ENCODE peak calls at places on chromosomes 4 and X, in seven cellular contexts. One of them, this sample, is unnamed.

GRCh38 chrX:40883021-40883619 is 147.8 kb upstream of the MED14 start:
- DNase-seq in body of pancreas: no peak
- DNase-seq in HCT116: no peak
- DNase-seq in lower leg skin: no peak
- DNase-seq in IMR-90: no peak
- DNase-seq in cardiac muscle cell: no peak
- DNase-seq in astrocyte: no peak
- DNase-seq in this sample: no peak

GRCh38 chrX:34638116-34638515 is 19.0 kb downstream of the TMEM47 start:
- DNase-seq in body of pancreas: no peak
- DNase-seq in HCT116: no peak
- DNase-seq in astrocyte: no peak
- DNase-seq in lower leg skin: no peak
- DNase-seq in IMR-90: peak
- DNase-seq in cardiac muscle cell: peak
- DNase-seq in this sample: peak

GRCh38 chr4:53019485-53020382 is 157.6 kb downstream of the RASL11B start:
- DNase-seq in astrocyte: peak
- DNase-seq in HCT116: no peak
- DNase-seq in lower leg skin: no peak
- DNase-seq in IMR-90: peak
- DNase-seq in cardiac muscle cell: no peak
- DNase-seq in body of pancreas: no peak
- DNase-seq in this sample: peak

GRCh38 chr4:20543131-20543530 is 157.1 kb upstream of the PACRGL start:
- DNase-seq in lower leg skin: no peak
- DNase-seq in cardiac muscle cell: no peak
- DNase-seq in body of pancreas: no peak
- DNase-seq in IMR-90: no peak
- DNase-seq in astrocyte: no peak
- DNase-seq in HCT116: no peak
- DNase-seq in this sample: no peak

GRCh38 chr4:41963105-41963504 is 18.5 kb upstream of the DCAF4L1 start:
- DNase-seq in IMR-90: peak
- DNase-seq in cardiac muscle cell: peak
- DNase-seq in HCT116: peak
- DNase-seq in astrocyte: peak
- DNase-seq in lower leg skin: no peak
- DNase-seq in body of pancreas: no peak
- DNase-seq in this sample: peak

GRCh38 chr4:55458164-55458563 is 62.4 kb downstream of the TMEM165 start:
- DNase-seq in cardiac muscle cell: no peak
- DNase-seq in IMR-90: peak
- DNase-seq in body of pancreas: no peak
- DNase-seq in astrocyte: peak
- DNase-seq in lower leg skin: no peak
- DNase-seq in HCT116: no peak
- DNase-seq in this sample: no peak

GRCh38 chr4:112888617-112889016 is 160.8 kb upstream of the ANK2 start:
- DNase-seq in body of pancreas: no peak
- DNase-seq in HCT116: no peak
- DNase-seq in astrocyte: no peak
- DNase-seq in IMR-90: no peak
- DNase-seq in lower leg skin: no peak
- DNase-seq in cardiac muscle cell: no peak
- DNase-seq in this sample: no peak

GRCh38 chr4:165343353-165344191 is 16.1 kb downstream of the MSMO1 start:
- DNase-seq in lower leg skin: no peak
- DNase-seq in HCT116: no peak
- DNase-seq in IMR-90: no peak
- DNase-seq in cardiac muscle cell: no peak
- DNase-seq in astrocyte: no peak
- DNase-seq in body of pancreas: no peak
- DNase-seq in this sample: peak

GRCh38 chr4:104592894-104593470 is 98.3 kb upstream of the CXXC4 start:
- DNase-seq in lower leg skin: no peak
- DNase-seq in astrocyte: peak
- DNase-seq in HCT116: no peak
- DNase-seq in body of pancreas: no peak
- DNase-seq in IMR-90: peak
- DNase-seq in cardiac muscle cell: no peak
- DNase-seq in this sample: no peak

GRCh38 chr4:125739760-125740159 is 425.0 kb downstream of the FAT4 start:
- DNase-seq in body of pancreas: no peak
- DNase-seq in astrocyte: peak
- DNase-seq in cardiac muscle cell: peak
- DNase-seq in IMR-90: peak
- DNase-seq in lower leg skin: no peak
- DNase-seq in HCT116: no peak
- DNase-seq in this sample: no peak

GRCh38 chr4:184282251-184282713 is 64.6 kb upstream of the ENPP6 start:
- DNase-seq in cardiac muscle cell: no peak
- DNase-seq in HCT116: no peak
- DNase-seq in astrocyte: no peak
- DNase-seq in IMR-90: no peak
- DNase-seq in body of pancreas: peak
- DNase-seq in lower leg skin: no peak
- DNase-seq in this sample: peak

GRCh38 chrX:135596495-135596894 is 76.0 kb downstream of the INTS6L start:
- DNase-seq in lower leg skin: no peak
- DNase-seq in body of pancreas: peak
- DNase-seq in IMR-90: peak
- DNase-seq in astrocyte: no peak
- DNase-seq in cardiac muscle cell: peak
- DNase-seq in HCT116: peak
- DNase-seq in this sample: no peak

GRCh38 chr4:111984169-111984873 is 160.9 kb upstream of the FAM241A start:
- DNase-seq in IMR-90: no peak
- DNase-seq in cardiac muscle cell: peak
- DNase-seq in HCT116: no peak
- DNase-seq in body of pancreas: no peak
- DNase-seq in astrocyte: no peak
- DNase-seq in lower leg skin: no peak
- DNase-seq in this sample: no peak

GRCh38 chrX:105882581-105883275 is 60.4 kb downstream of the NRK start:
- DNase-seq in lower leg skin: no peak
- DNase-seq in cardiac muscle cell: peak
- DNase-seq in HCT116: no peak
- DNase-seq in astrocyte: peak
- DNase-seq in body of pancreas: no peak
- DNase-seq in IMR-90: peak
- DNase-seq in this sample: peak

GRCh38 chr4:48575964-48576363 is 85.9 kb downstream of the ZAR1 start:
- DNase-seq in IMR-90: peak
- DNase-seq in astrocyte: peak
- DNase-seq in HCT116: no peak
- DNase-seq in cardiac muscle cell: no peak
- DNase-seq in body of pancreas: no peak
- DNase-seq in lower leg skin: no peak
- DNase-seq in this sample: peak

GRCh38 chr4:147157860-147158701 is 212.4 kb upstream of the TTC29 start:
- DNase-seq in lower leg skin: no peak
- DNase-seq in IMR-90: peak
- DNase-seq in body of pancreas: peak
- DNase-seq in cardiac muscle cell: peak
- DNase-seq in astrocyte: peak
- DNase-seq in HCT116: no peak
- DNase-seq in this sample: peak

GRCh38 chrX:56066016-56066415 is 166.1 kb upstream of the KLF8 start:
- DNase-seq in astrocyte: no peak
- DNase-seq in HCT116: no peak
- DNase-seq in lower leg skin: no peak
- DNase-seq in IMR-90: no peak
- DNase-seq in cardiac muscle cell: no peak
- DNase-seq in body of pancreas: no peak
- DNase-seq in this sample: no peak

GRCh38 chr4:118289794-118290193 is 63.0 kb downstream of the PRSS12 start:
- DNase-seq in lower leg skin: no peak
- DNase-seq in HCT116: no peak
- DNase-seq in cardiac muscle cell: no peak
- DNase-seq in astrocyte: peak
- DNase-seq in body of pancreas: no peak
- DNase-seq in IMR-90: peak
- DNase-seq in this sample: no peak

GRCh38 chr4:166143227-166143626 is 270.2 kb downstream of the TLL1 start:
- DNase-seq in astrocyte: peak
- DNase-seq in lower leg skin: no peak
- DNase-seq in cardiac muscle cell: no peak
- DNase-seq in IMR-90: no peak
- DNase-seq in HCT116: no peak
- DNase-seq in body of pancreas: no peak
- DNase-seq in this sample: peak

GRCh38 chr4:121062466-121062975 is 9.8 kb downstream of the NDNF start:
- DNase-seq in lower leg skin: no peak
- DNase-seq in body of pancreas: no peak
- DNase-seq in astrocyte: no peak
- DNase-seq in cardiac muscle cell: no peak
- DNase-seq in HCT116: no peak
- DNase-seq in IMR-90: no peak
- DNase-seq in this sample: peak

GRCh38 chr4:119683518-119683917 is 54.9 kb upstream of the PDE5A start:
- DNase-seq in IMR-90: peak
- DNase-seq in body of pancreas: no peak
- DNase-seq in lower leg skin: no peak
- DNase-seq in astrocyte: peak
- DNase-seq in cardiac muscle cell: no peak
- DNase-seq in HCT116: no peak
- DNase-seq in this sample: no peak

GRCh38 chr4:6844986-6845385 is 62.5 kb downstream of the KIAA0232 start:
- DNase-seq in body of pancreas: no peak
- DNase-seq in HCT116: no peak
- DNase-seq in cardiac muscle cell: no peak
- DNase-seq in lower leg skin: no peak
- DNase-seq in astrocyte: no peak
- DNase-seq in IMR-90: no peak
- DNase-seq in this sample: no peak

GRCh38 chr4:74932832-74933561 is at the start of gene PARM1:
- DNase-seq in lower leg skin: peak
- DNase-seq in body of pancreas: peak
- DNase-seq in astrocyte: peak
- DNase-seq in cardiac muscle cell: peak
- DNase-seq in IMR-90: peak
- DNase-seq in HCT116: peak
- DNase-seq in this sample: peak

GRCh38 chrX:30971761-30972603 is 82.9 kb upstream of the TAB3 start:
- DNase-seq in HCT116: no peak
- DNase-seq in lower leg skin: no peak
- DNase-seq in IMR-90: peak
- DNase-seq in cardiac muscle cell: peak
- DNase-seq in body of pancreas: peak
- DNase-seq in astrocyte: peak
- DNase-seq in this sample: peak
- TF ChIP-seq CTCF in HCT116: peak
- TF ChIP-seq CTCF in lower leg skin: no peak
- TF ChIP-seq CTCF in IMR-90: peak
- TF ChIP-seq CTCF in cardiac muscle cell: peak
- TF ChIP-seq CTCF in body of pancreas: peak
- TF ChIP-seq CTCF in astrocyte: peak
- TF ChIP-seq CTCF in this sample: peak

GRCh38 chr4:83110970-83111369 is 3.6 kb downstream of the PLAC8 start:
- DNase-seq in lower leg skin: no peak
- DNase-seq in astrocyte: no peak
- DNase-seq in IMR-90: no peak
- DNase-seq in cardiac muscle cell: no peak
- DNase-seq in body of pancreas: no peak
- DNase-seq in HCT116: no peak
- DNase-seq in this sample: no peak
- H3K4me3 ChIP-seq in lower leg skin: no peak
- H3K4me3 ChIP-seq in astrocyte: no peak
- H3K4me3 ChIP-seq in IMR-90: no peak
- H3K4me3 ChIP-seq in cardiac muscle cell: no peak
- H3K4me3 ChIP-seq in body of pancreas: no peak
- H3K4me3 ChIP-seq in HCT116: no peak
- H3K4me3 ChIP-seq in this sample: no peak

GRCh38 chr4:12852338-12853307 is 631.5 kb downstream of the RAB28 start:
- DNase-seq in lower leg skin: no peak
- DNase-seq in HCT116: peak
- DNase-seq in body of pancreas: no peak
- DNase-seq in cardiac muscle cell: peak
- DNase-seq in IMR-90: peak
- DNase-seq in astrocyte: peak
- DNase-seq in this sample: peak
- TF ChIP-seq CTCF in lower leg skin: no peak
- TF ChIP-seq CTCF in HCT116: peak
- TF ChIP-seq CTCF in body of pancreas: peak
- TF ChIP-seq CTCF in cardiac muscle cell: peak
- TF ChIP-seq CTCF in IMR-90: peak
- TF ChIP-seq CTCF in astrocyte: peak
- TF ChIP-seq CTCF in this sample: peak

GRCh38 chrX:153725039-153725831 is 579 bp downstream of the ABCD1 start:
- DNase-seq in lower leg skin: no peak
- DNase-seq in astrocyte: no peak
- DNase-seq in IMR-90: no peak
- DNase-seq in cardiac muscle cell: no peak
- DNase-seq in HCT116: no peak
- DNase-seq in body of pancreas: peak
- DNase-seq in this sample: no peak

GRCh38 chrX:153725832-153726285 is 1.2 kb downstream of the ABCD1 start:
- DNase-seq in cardiac muscle cell: no peak
- DNase-seq in body of pancreas: peak
- DNase-seq in HCT116: no peak
- DNase-seq in lower leg skin: no peak
- DNase-seq in astrocyte: no peak
- DNase-seq in IMR-90: no peak
- DNase-seq in this sample: no peak

GRCh38 chrX:153727108-153727931 is 2.7 kb downstream of the ABCD1 start:
- DNase-seq in astrocyte: no peak
- DNase-seq in cardiac muscle cell: no peak
- DNase-seq in body of pancreas: peak
- DNase-seq in lower leg skin: no peak
- DNase-seq in IMR-90: no peak
- DNase-seq in HCT116: no peak
- DNase-seq in this sample: no peak

GRCh38 chrX:153728095-153728494 is 3.4 kb downstream of the ABCD1 start:
- DNase-seq in cardiac muscle cell: no peak
- DNase-seq in IMR-90: no peak
- DNase-seq in lower leg skin: no peak
- DNase-seq in HCT116: no peak
- DNase-seq in body of pancreas: no peak
- DNase-seq in astrocyte: no peak
- DNase-seq in this sample: no peak

DNA sequence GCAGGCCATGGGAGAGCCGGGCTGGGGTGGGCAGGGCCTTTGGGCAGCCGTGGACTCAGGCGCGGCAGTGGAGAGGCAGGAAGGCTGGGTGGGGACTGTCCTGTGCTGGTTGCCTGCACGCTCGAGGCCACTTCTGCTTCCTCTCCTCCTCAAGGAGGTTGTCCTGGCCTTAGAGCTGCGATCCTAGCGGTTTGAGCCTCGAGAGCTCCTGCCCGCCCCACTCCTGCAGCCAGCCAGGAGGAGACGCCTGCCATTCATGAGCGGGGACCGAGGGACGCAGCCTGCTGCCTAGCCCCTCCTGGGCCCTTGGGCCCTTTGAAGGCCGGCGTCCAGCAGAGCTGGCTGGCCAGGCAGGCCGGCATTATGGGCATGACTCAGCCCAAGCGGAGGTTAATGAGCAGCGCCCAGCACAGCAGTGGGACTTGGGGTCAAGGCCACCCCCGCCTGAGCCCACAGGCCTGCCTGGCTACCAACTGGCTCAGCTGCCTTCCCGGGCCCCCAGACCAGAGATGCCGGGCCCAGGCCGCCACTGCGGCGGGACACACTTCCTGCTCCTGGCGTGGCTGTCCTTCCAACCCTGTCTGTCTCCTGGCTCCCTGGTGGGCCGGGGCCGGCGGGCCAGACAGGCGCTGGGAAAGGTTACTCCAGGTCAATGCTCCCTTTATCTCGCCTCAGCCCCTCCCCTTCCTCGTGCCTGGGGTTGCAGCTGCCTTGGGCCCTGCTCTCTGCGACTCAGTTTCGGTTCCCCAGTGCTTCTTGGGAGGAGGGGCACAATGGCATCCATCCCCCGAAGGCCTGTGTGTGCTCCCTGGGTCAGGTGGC is 1.8 kb downstream of the ABCD1 start:
- DNase-seq in HCT116: no peak
- DNase-seq in body of pancreas: peak
- DNase-seq in IMR-90: peak
- DNase-seq in lower leg skin: no peak
- DNase-seq in astrocyte: peak
- DNase-seq in cardiac muscle cell: peak
- DNase-seq in this sample: no peak
- H3K4me3 ChIP-seq in HCT116: peak
- H3K4me3 ChIP-seq in body of pancreas: no peak
- H3K4me3 ChIP-seq in IMR-90: peak
- H3K4me3 ChIP-seq in lower leg skin: no peak
- H3K4me3 ChIP-seq in astrocyte: peak
- H3K4me3 ChIP-seq in cardiac muscle cell: no peak
- H3K4me3 ChIP-seq in this sample: no peak